ENCODE peak calls at places on chromosomes 6 and 20, in four cellular contexts. J, C, S and G are unnamed samples.
A peak's percentile ranks its signal among the peaks of the same experiment; 100 is the strongest.

GRCh38 chr6:26019261-26019845 is 56.8 kb downstream of the TRIM38 start:
- DNase-seq in S (no peak), C (no peak), J (no peak), G (no peak)

GRCh38 chr20:62020935-62021701 is 44.6 kb downstream of the TAF4 start:
- DNase-seq in C (no peak), J (no peak), S (no peak), G (no peak)

GRCh38 chr6:140956567-140957306 is 1176.0 kb upstream of the GJE1 start:
- DNase-seq in C (no peak), S (no peak), J (no peak), G (no peak)

GRCh38 chr20:58605292-58606065 is 45.6 kb upstream of the STX16 start:
- DNase-seq in S (no peak), C (no peak), J (no peak), G (no peak)

GRCh38 chr20:41183831-41184230 is 46.5 kb downstream of the PLCG1 start:
- DNase-seq in C (no peak), S (no peak), J (no peak), G (no peak)

GRCh38 chr6:4930025-4930692 is 73.7 kb downstream of the RPP40 start:
- DNase-seq in C (no peak), S (no peak), J (no peak), G (no peak)

GRCh38 chr6:169972736-169973135 is 221.3 kb downstream of the ERMARD start:
- DNase-seq in J (no peak), S (no peak), C (no peak), G (no peak)

GRCh38 chr6:15378864-15379263 is 133.0 kb downstream of the JARID2 start:
- DNase-seq in S (no peak), J (no peak), C (no peak), G (no peak)

GRCh38 chr20:50191566-50192363 is 1.1 kb downstream of the CEBPB start:
- DNase-seq in S (no peak), J (no peak), C (peak; percentile 43), G (no peak)

GRCh38 chr6:166393535-166393823 is 10.7 kb upstream of the MPC1 start:
- DNase-seq in C (no peak), J (no peak), S (no peak), G (no peak)

GRCh38 chr6:149012040-149012545 is 265.3 kb downstream of the UST start:
- DNase-seq in J (no peak), S (peak; percentile 97), C (no peak), G (peak; percentile 80)

GRCh38 chr6:28010526-28010925 is 53.5 kb downstream of the OR2B6 start:
- DNase-seq in S (no peak), J (no peak), C (no peak), G (no peak)

GRCh38 chr6:116737004-116737403 is 28.5 kb downstream of the FAM162B start:
- DNase-seq in C (no peak), J (no peak), S (no peak), G (no peak)

GRCh38 chr6:92756912-92757311 is 662.4 kb downstream of the EPHA7 start:
- DNase-seq in C (no peak), S (no peak), J (no peak), G (no peak)

GRCh38 chr20:20017852-20018245 is 687 bp downstream of the NAA20 start:
- DNase-seq in J (no peak), S (no peak), C (no peak), G (no peak)

GRCh38 chr20:64158346-64159285 is 5.6 kb upstream of the MYT1 start:
- DNase-seq in C (no peak), J (no peak), S (no peak), G (no peak)

GRCh38 chr6:145887969-145888368 is 73.4 kb upstream of the FBXO30 start:
- DNase-seq in J (no peak), S (no peak), C (no peak), G (peak; percentile 25)

GRCh38 chr20:38213607-38213940 is 47.0 kb downstream of the KIAA1755 start:
- DNase-seq in S (no peak), J (no peak), C (no peak), G (no peak)

GRCh38 chr6:11604836-11605506 is 67.4 kb downstream of the TMEM170B start:
- DNase-seq in S (no peak), J (no peak), C (no peak), G (no peak)

DNA sequence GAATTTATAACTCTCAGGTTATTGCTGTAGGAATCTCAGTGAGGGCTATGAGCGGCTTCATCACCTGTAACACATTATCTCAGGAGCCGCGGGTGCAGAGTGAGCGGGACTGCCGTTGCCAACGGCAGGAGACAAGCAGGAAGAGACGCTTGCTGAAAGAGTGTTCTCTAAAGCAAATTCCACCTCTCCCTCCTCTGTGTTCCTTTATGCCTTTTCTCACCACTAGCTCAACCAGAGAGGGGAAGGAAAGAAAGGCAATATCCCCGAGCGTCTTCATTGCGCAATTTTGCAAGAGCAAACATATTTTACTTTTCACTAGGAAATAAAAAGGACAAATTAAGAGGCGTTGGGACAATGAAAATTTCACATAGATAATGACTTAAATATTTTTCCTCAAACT is 185.2 kb upstream of the EXOC2 start:
- DNase-seq in C (no peak), S (no peak), J (no peak), G (no peak)
- TF ChIP-seq CTCF in C (no peak), S (no peak), J (no peak), G (no peak)

GRCh38 chr20:2749951-2750342 is 50.5 kb downstream of the CPXM1 start:
- DNase-seq in S (no peak), J (no peak), C (no peak), G (no peak)

GRCh38 chr20:2750343-2751251 is 49.8 kb downstream of the CPXM1 start:
- DNase-seq in J (no peak), S (no peak), C (peak; percentile 74), G (no peak)

GRCh38 chr20:2747676-2748235 is 52.7 kb downstream of the CPXM1 start:
- DNase-seq in J (no peak), C (no peak), S (no peak), G (no peak)

GRCh38 chr20:2748551-2749342 is 51.7 kb downstream of the CPXM1 start:
- DNase-seq in J (no peak), S (no peak), C (no peak), G (no peak)

GRCh38 chr20:2749343-2749950 is 51.0 kb downstream of the CPXM1 start:
- DNase-seq in C (no peak), S (no peak), J (no peak), G (no peak)
- H3K4me3 ChIP-seq in C (no peak overlapping the region), S (no peak overlapping the region), J (no peak overlapping the region), G (no peak overlapping the region)

GRCh38 chr6:114092943-114093342 is 122.0 kb upstream of the HDAC2 start:
- DNase-seq in J (no peak), S (no peak), C (no peak), G (no peak)

GRCh38 chr6:114100421-114100820 is 129.5 kb upstream of the HDAC2 start:
- DNase-seq in J (no peak), C (no peak), S (peak; percentile 4), G (no peak)

GRCh38 chr6:114101255-114101654 is 130.3 kb upstream of the HDAC2 start:
- DNase-seq in C (no peak), S (no peak), J (no peak), G (no peak)

GRCh38 chr6:114096553-114097172 is 125.7 kb upstream of the HDAC2 start:
- DNase-seq in J (no peak), C (no peak), S (no peak), G (no peak)
- TF ChIP-seq CTCF in J (peak; percentile 86), C (peak; percentile 35), S (peak; percentile 79), G (peak; percentile 86)

GRCh38 chr6:52725133-52725529 is 38.1 kb downstream of the GSTA2 start:
- DNase-seq in C (peak; percentile 47), S (no peak), J (no peak), G (no peak)
- H3K4me3 ChIP-seq in C (no peak overlapping the region), S (no peak overlapping the region), J (no peak overlapping the region), G (no peak overlapping the region)

GRCh38 chr6:105181981-105182515 is 2.2 kb upstream of the POPDC3 start:
- DNase-seq in S (no peak), J (no peak), C (no peak), G (no peak)

GRCh38 chr6:105178636-105179035 is 1.2 kb downstream of the POPDC3 start:
- DNase-seq in J (no peak), C (no peak), S (no peak), G (no peak)

GRCh38 chr6:105177521-105177920 is 2.3 kb downstream of the POPDC3 start:
- DNase-seq in J (no peak), S (no peak), C (no peak), G (no peak)

GRCh38 chr6:105178110-105178509 is 1.7 kb downstream of the POPDC3 start:
- DNase-seq in S (peak; percentile 43), C (no peak), J (no peak), G (no peak)

GRCh38 chr6:105179244-105180065 is at the start of gene POPDC3:
- DNase-seq in S (no peak), C (no peak), J (no peak), G (no peak)
- TF ChIP-seq CTCF in S (no peak), C (no peak), J (no peak), G (no peak)

GRCh38 chr6:42140051-42140450 is 2.4 kb downstream of the C6orf132 start:
- DNase-seq in J (no peak), C (no peak), S (no peak), G (no peak)
- H3K4me3 ChIP-seq in J (no peak overlapping the region), C (no peak overlapping the region), S (no peak overlapping the region), G (no peak overlapping the region)